ENCODE peak calls at places on chromosome X, in eight cellular contexts. P is A549; O is Panc1; X is mammary epithelial cell; V is lung; Z is CD8-positive, alpha-beta T cell; W is mesenchymal stem cell; D is suprapubic skin. K is an unnamed sample.

GRCh38 chrX:75156537-75156945 is 458 bp upstream of the ABCB7 start:
- DNase-seq in P (peak; percentile 4), O (no peak), X (peak; percentile 3), V (no peak), Z (no peak), W (peak; percentile 58), D (no peak), K (no peak)

GRCh38 chrX:81957900-81958545 is 756.1 kb downstream of the SH3BGRL start:
- DNase-seq in P (peak; percentile 29), O (no peak), X (peak; percentile 1), V (no peak), Z (no peak), W (no peak), D (no peak), K (no peak)

GRCh38 chrX:133542476-133542875 is 127.2 kb upstream of the GPC4 start:
- DNase-seq in P (no peak), O (no peak), X (no peak), V (no peak), Z (no peak), W (peak; percentile 64), D (no peak), K (no peak)

GRCh38 chrX:10486373-10486772 is 134.0 kb downstream of the MID1 start:
- DNase-seq in P (peak; percentile 38), O (no peak), X (peak; percentile 85), V (no peak), Z (no peak), W (peak; percentile 59), D (no peak), K (peak; percentile 29)

GRCh38 chrX:123698979-123699378 is 33.9 kb downstream of the THOC2 start:
- DNase-seq in P (no peak), O (no peak), X (no peak), V (no peak), Z (no peak), W (peak; percentile 2), D (no peak), K (no peak)

GRCh38 chrX:40201486-40201885 is 103.7 kb upstream of the BCOR start:
- DNase-seq in P (no peak), O (no peak), X (no peak), V (no peak), Z (no peak), W (no peak), D (no peak), K (no peak)

GRCh38 chrX:113512700-113513395 is 672.2 kb upstream of the AMOT start:
- DNase-seq in P (peak; percentile 1), O (peak; percentile 10), X (peak; percentile 62), V (no peak), Z (no peak), W (peak; percentile 56), D (no peak), K (no peak)

GRCh38 chrX:3711331-3711917 is 2.0 kb downstream of the PRKX start:
- DNase-seq in P (no peak), O (no peak), X (no peak), V (no peak), Z (no peak), W (no peak), D (no peak), K (peak; percentile 36)

GRCh38 chrX:10904220-10904619 is 206.9 kb upstream of the HCCS start:
- DNase-seq in P (no peak), O (no peak), X (no peak), V (no peak), Z (no peak), W (no peak), D (no peak), K (no peak)

GRCh38 chrX:114344756-114345155 is 239.1 kb upstream of the HTR2C start:
- DNase-seq in P (peak; percentile 25), O (peak; percentile 18), X (peak; percentile 16), V (no peak), Z (no peak), W (peak; percentile 42), D (no peak), K (no peak)

GRCh38 chrX:38558681-38559080 is 2.7 kb upstream of the TSPAN7 start:
- DNase-seq in P (no peak), O (no peak), X (peak; percentile 83), V (no peak), Z (no peak), W (peak; percentile 3), D (no peak), K (no peak)

GRCh38 chrX:102042706-102043325 is 82.7 kb upstream of the TCEAL2 start:
- DNase-seq in P (no peak), O (no peak), X (no peak), V (no peak), Z (no peak), W (no peak), D (no peak), K (no peak)

GRCh38 chrX:48083212-48083611 is 11.8 kb upstream of the ZNF630 start:
- DNase-seq in P (peak; percentile 33), O (no peak), X (peak; percentile 35), V (peak; percentile 31), Z (peak; percentile 61), W (peak; percentile 51), D (no peak), K (no peak)

GRCh38 chrX:75603833-75604232 is 81.0 kb upstream of the ZDHHC15 start:
- DNase-seq in P (peak; percentile 36), O (no peak), X (peak; percentile 11), V (no peak), Z (no peak), W (peak; percentile 8), D (no peak), K (no peak)

GRCh38 chrX:154733072-154733425 is 17.8 kb downstream of the GAB3 start:
- DNase-seq in P (peak; percentile 26), O (no peak), X (no peak), V (no peak), Z (no peak), W (no peak), D (no peak), K (no peak)

GRCh38 chrX:70478521-70478920 is 33.9 kb downstream of the DLG3 start:
- DNase-seq in P (no peak), O (no peak), X (no peak), V (no peak), Z (no peak), W (peak; percentile 46), D (no peak), K (no peak)

GRCh38 chrX:10072786-10073568 is 83.8 kb upstream of the CLCN4 start:
- DNase-seq in P (no peak), O (no peak), X (no peak), V (no peak), Z (no peak), W (no peak), D (no peak), K (no peak)

GRCh38 chrX:20224814-20225487 is 41.8 kb downstream of the RPS6KA3 start:
- DNase-seq in P (peak; percentile 7), O (no peak), X (peak; percentile 42), V (no peak), Z (no peak), W (no peak), D (no peak), K (no peak)

GRCh38 chrX:111445485-111445884 is 33.5 kb upstream of the DCX start:
- DNase-seq in P (peak; percentile 39), O (peak; percentile 20), X (peak; percentile 35), V (no peak), Z (no peak), W (peak; percentile 56), D (no peak), K (no peak)

DNA sequence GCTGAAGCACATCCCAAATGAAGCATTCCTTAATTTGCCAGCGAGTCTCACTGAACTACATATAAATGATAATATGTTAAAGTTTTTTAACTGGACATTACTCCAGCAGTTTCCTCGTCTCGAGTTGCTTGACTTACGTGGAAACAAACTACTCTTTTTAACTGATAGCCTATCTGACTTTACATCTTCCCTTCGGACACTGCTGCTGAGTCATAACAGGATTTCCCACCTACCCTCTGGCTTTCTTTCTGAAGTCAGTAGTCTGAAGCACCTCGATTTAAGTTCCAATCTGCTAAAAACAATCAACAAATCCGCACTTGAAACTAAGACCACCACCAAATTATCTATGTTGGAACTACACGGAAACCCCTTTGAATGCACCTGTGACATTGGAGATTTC is 14.6 kb downstream of the TLR8 start:
- DNase-seq in P (no peak), O (no peak), X (no peak), V (no peak), Z (no peak), W (no peak), D (no peak), K (no peak)
- H3K4me1 ChIP-seq in P (no peaks in the 10 kb centered on the region), O (no peaks in the 10 kb centered on the region), X (no peaks in the 10 kb centered on the region), V (no peaks in the 10 kb centered on the region), Z (no peaks in the 10 kb centered on the region), W (no peaks in the 10 kb centered on the region), D (no peaks in the 10 kb centered on the region), K (no peaks in the 10 kb centered on the region)

GRCh38 chrX:49230500-49231232 is 2.5 kb downstream of the CACNA1F start:
- DNase-seq in P (no peak), O (no peak), X (no peak), V (peak; percentile 87), Z (peak; percentile 68), W (no peak), D (peak; percentile 81), K (peak; percentile 62)
- H3K27ac ChIP-seq in P (no peak overlapping the region), O (no peak overlapping the region), X (no peak overlapping the region), V (no peak overlapping the region), Z (peak overlapping the region; percentile 66), W (no peak overlapping the region), D (no peak overlapping the region), K (no peak overlapping the region)

GRCh38 chrX:7448123-7448522 is 300.2 kb upstream of the PUDP start:
- DNase-seq in P (no peak), O (no peak), X (no peak), V (no peak), Z (no peak), W (no peak), D (no peak), K (no peak)

GRCh38 chrX:7444967-7445366 is 297.0 kb upstream of the PUDP start:
- DNase-seq in P (no peak), O (no peak), X (peak; percentile 94), V (no peak), Z (no peak), W (no peak), D (no peak), K (no peak)

DNA sequence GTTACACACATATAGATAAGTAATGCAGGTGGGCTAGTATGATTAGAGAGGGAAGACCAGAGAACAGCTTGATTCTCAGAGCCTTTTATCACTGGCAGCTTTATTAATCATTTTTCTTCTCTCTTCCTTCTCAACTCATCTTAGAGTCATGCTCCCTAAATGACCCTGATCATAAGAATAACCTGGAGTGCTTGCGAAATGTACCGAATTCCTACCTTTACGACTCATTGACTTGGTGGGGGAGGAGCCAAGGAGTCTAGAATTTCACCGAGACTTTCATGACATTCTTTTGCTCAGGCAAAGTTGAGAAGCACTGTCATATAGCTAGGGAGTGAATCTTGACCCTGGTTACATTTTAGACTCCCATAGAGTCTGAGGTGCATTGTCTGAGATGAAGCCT is 298.9 kb upstream of the PUDP start:
- DNase-seq in P (no peak), O (no peak), X (peak; percentile 89), V (no peak), Z (no peak), W (no peak), D (no peak), K (no peak)
- H3K4me1 ChIP-seq in P (no peaks in the 10 kb centered on the region), O (no peaks in the 10 kb centered on the region), X (peaks cover 29% of the 10 kb centered on the region), V (no peaks in the 10 kb centered on the region), Z (no peaks in the 10 kb centered on the region), W (no peaks in the 10 kb centered on the region), D (no peaks in the 10 kb centered on the region), K (no peaks in the 10 kb centered on the region)

DNA sequence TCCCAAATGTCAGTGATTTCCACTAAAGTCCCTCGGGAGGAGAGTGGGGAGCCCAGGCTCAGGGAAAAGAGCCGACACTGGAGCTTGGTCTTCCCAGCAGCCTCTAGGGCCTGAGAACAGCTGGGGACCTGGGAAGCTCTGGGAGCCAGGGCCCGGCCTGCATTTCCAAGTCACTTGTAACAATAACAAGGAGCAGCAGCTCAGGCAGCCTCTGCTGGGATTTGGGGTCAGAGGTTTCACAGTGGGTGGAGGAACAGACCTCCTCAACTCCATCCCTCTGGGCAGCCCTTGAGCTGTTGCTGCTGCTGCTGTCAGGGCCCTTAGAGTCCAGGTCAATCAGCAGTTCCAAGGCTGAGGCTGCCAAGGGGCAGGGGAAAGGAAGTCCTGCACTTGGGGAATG is 11.1 kb downstream of the STARD8 start:
- DNase-seq in P (no peak), O (no peak), X (no peak), V (no peak), Z (no peak), W (peak; percentile 40), D (no peak), K (peak; percentile 68)
- H3K27ac ChIP-seq in P (no peak overlapping the region), O (no peak overlapping the region), X (no peak overlapping the region), V (no peak overlapping the region), Z (no peak overlapping the region), W (peak overlapping the region; percentile 62), D (no peak overlapping the region), K (no peak overlapping the region)

K was measured in heart left ventricle.